ENCODE peak calls at places on chromosomes 11 and 22, in four cellular contexts. One of them, this sample, is unnamed.

GRCh38 chr11:112658521-112658920 is 302.7 kb upstream of the NCAM1 start:
- DNase-seq in GM23248: no peak
- DNase-seq in fibroblast of lung: no peak
- DNase-seq in transverse colon: no peak
- DNase-seq in this sample: no peak

GRCh38 chr11:108727665-108728064 is 62.8 kb downstream of the DDX10 start:
- DNase-seq in GM23248: no peak
- DNase-seq in fibroblast of lung: peak; percentile 16
- DNase-seq in transverse colon: no peak
- DNase-seq in this sample: no peak

GRCh38 chr11:43579171-43579918 is 101.2 kb upstream of the HSD17B12 start:
- DNase-seq in GM23248: peak; percentile 76
- DNase-seq in fibroblast of lung: peak; percentile 37
- DNase-seq in transverse colon: no peak
- DNase-seq in this sample: no peak

GRCh38 chr11:69483696-69484426 is 2.4 kb downstream of the LINC01488 start:
- DNase-seq in GM23248: no peak
- DNase-seq in fibroblast of lung: no peak
- DNase-seq in transverse colon: no peak
- DNase-seq in this sample: peak; percentile 45

GRCh38 chr11:78256962-78257361 is 68.2 kb downstream of the USP35 start:
- DNase-seq in GM23248: peak; percentile 91
- DNase-seq in fibroblast of lung: peak; percentile 93
- DNase-seq in transverse colon: peak; percentile 76
- DNase-seq in this sample: peak; percentile 80

GRCh38 chr22:46537946-46538815 is 761 bp upstream of the CELSR1 start:
- DNase-seq in GM23248: peak; percentile 61
- DNase-seq in fibroblast of lung: peak; percentile 65
- DNase-seq in transverse colon: no peak
- DNase-seq in this sample: no peak

GRCh38 chr11:17371614-17372013 is 16.8 kb downstream of the KCNJ11 start:
- DNase-seq in GM23248: peak; percentile 44
- DNase-seq in fibroblast of lung: peak; percentile 60
- DNase-seq in transverse colon: no peak
- DNase-seq in this sample: no peak

GRCh38 chr11:45105233-45105992 is 41.0 kb upstream of the PRDM11 start:
- DNase-seq in GM23248: peak; percentile 80
- DNase-seq in fibroblast of lung: peak; percentile 63
- DNase-seq in transverse colon: peak; percentile 68
- DNase-seq in this sample: peak; percentile 84

GRCh38 chr11:47003180-47003877 is 66.8 kb downstream of the CSTPP1 start:
- DNase-seq in GM23248: peak; percentile 72
- DNase-seq in fibroblast of lung: no peak
- DNase-seq in transverse colon: no peak
- DNase-seq in this sample: no peak

GRCh38 chr11:76770642-76771445 is 12.3 kb upstream of the TSKU start:
- DNase-seq in GM23248: peak; percentile 95
- DNase-seq in fibroblast of lung: peak; percentile 98
- DNase-seq in transverse colon: peak; percentile 67
- DNase-seq in this sample: no peak

GRCh38 chr11:69030324-69030723 is 17.3 kb upstream of the MRGPRF start:
- DNase-seq in GM23248: no peak
- DNase-seq in fibroblast of lung: no peak
- DNase-seq in transverse colon: no peak
- DNase-seq in this sample: no peak

GRCh38 chr22:37741312-37741795 is 44.5 kb downstream of the TRIOBP start:
- DNase-seq in GM23248: peak; percentile 96
- DNase-seq in fibroblast of lung: peak; percentile 93
- DNase-seq in transverse colon: peak; percentile 81
- DNase-seq in this sample: peak; percentile 82

GRCh38 chr11:71294846-71295600 is 42.6 kb upstream of the SHANK2 start:
- DNase-seq in GM23248: no peak
- DNase-seq in fibroblast of lung: no peak
- DNase-seq in transverse colon: no peak
- DNase-seq in this sample: no peak

GRCh38 chr11:108733479-108734116 is 68.7 kb downstream of the DDX10 start:
- DNase-seq in GM23248: peak; percentile 70
- DNase-seq in fibroblast of lung: peak; percentile 84
- DNase-seq in transverse colon: no peak
- DNase-seq in this sample: no peak

GRCh38 chr22:25899566-25899965 is 157.6 kb downstream of the MYO18B start:
- DNase-seq in GM23248: no peak
- DNase-seq in fibroblast of lung: no peak
- DNase-seq in transverse colon: no peak
- DNase-seq in this sample: no peak

GRCh38 chr11:47858169-47858543 is 10.0 kb upstream of the NUP160 start:
- DNase-seq in GM23248: peak; percentile 96
- DNase-seq in fibroblast of lung: peak; percentile 81
- DNase-seq in transverse colon: no peak
- DNase-seq in this sample: no peak

GRCh38 chr22:26360169-26360885 is 68.7 kb upstream of the ASPHD2 start:
- DNase-seq in GM23248: peak; percentile 72
- DNase-seq in fibroblast of lung: peak; percentile 59
- DNase-seq in transverse colon: peak; percentile 74
- DNase-seq in this sample: peak; percentile 50

GRCh38 chr11:123122341-123122740 is 60.4 kb upstream of the HSPA8 start:
- DNase-seq in GM23248: peak; percentile 77
- DNase-seq in fibroblast of lung: peak; percentile 30
- DNase-seq in transverse colon: peak; percentile 21
- DNase-seq in this sample: no peak

GRCh38 chr11:86589856-86590589 is 82.4 kb downstream of the ME3 start:
- DNase-seq in GM23248: no peak
- DNase-seq in fibroblast of lung: no peak
- DNase-seq in transverse colon: no peak
- DNase-seq in this sample: no peak

GRCh38 chr11:68956547-68957254 is 24.1 kb downstream of the MRGPRD start:
- DNase-seq in GM23248: no peak
- DNase-seq in fibroblast of lung: no peak
- DNase-seq in transverse colon: no peak
- DNase-seq in this sample: no peak

GRCh38 chr11:12461516-12461915 is 84.1 kb downstream of the PARVA start:
- DNase-seq in GM23248: no peak
- DNase-seq in fibroblast of lung: no peak
- DNase-seq in transverse colon: no peak
- DNase-seq in this sample: no peak

GRCh38 chr22:20425821-20426615 is 11.6 kb downstream of the SCARF2 start:
- DNase-seq in GM23248: no peak
- DNase-seq in fibroblast of lung: no peak
- DNase-seq in transverse colon: no peak
- DNase-seq in this sample: no peak

GRCh38 chr22:45864959-45865496 is 111.9 kb downstream of the WNT7B start:
- DNase-seq in GM23248: no peak
- DNase-seq in fibroblast of lung: no peak
- DNase-seq in transverse colon: no peak
- DNase-seq in this sample: no peak

GRCh38 chr11:15563054-15563453 is 448.3 kb downstream of the INSC start:
- DNase-seq in GM23248: no peak
- DNase-seq in fibroblast of lung: no peak
- DNase-seq in transverse colon: no peak
- DNase-seq in this sample: no peak

GRCh38 chr11:129967996-129968395 is 34.6 kb downstream of the PRDM10 start:
- DNase-seq in GM23248: no peak
- DNase-seq in fibroblast of lung: peak; percentile 22
- DNase-seq in transverse colon: no peak
- DNase-seq in this sample: no peak

DNA sequence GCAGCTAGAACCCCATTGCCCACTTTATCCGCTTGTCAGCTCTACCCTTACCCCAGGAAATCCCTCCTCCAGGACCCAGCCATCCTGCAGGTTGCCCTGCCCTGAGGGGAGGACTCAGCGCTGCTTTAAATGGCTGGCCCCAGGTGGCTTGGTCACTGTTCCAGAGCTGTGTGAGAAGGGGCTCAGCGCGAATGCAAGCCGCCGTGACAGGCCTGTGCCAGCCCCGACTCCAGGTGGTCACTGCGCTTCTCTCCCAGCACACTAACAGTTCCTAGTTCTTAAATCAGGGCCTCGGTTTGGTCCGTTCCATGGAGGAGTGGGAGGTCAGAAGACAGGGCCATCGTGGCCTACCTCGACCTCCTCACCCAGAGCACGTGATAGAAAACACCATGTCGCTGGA is 65.7 kb upstream of the TBCEL start:
- DNase-seq in GM23248: no peak
- DNase-seq in fibroblast of lung: no peak
- DNase-seq in transverse colon: no peak
- DNase-seq in this sample: no peak
- H3K4me3 ChIP-seq in GM23248: no peak overlapping the region
- H3K4me3 ChIP-seq in fibroblast of lung: no peak overlapping the region
- H3K4me3 ChIP-seq in transverse colon: no peak overlapping the region
- H3K4me3 ChIP-seq in this sample: no peak overlapping the region

GRCh38 chr11:75326439-75326810 is 25.0 kb downstream of the ARRB1 start:
- DNase-seq in GM23248: no peak
- DNase-seq in fibroblast of lung: no peak
- DNase-seq in transverse colon: no peak
- DNase-seq in this sample: no peak
- H3K27ac ChIP-seq in GM23248: peak overlapping the region; percentile 37
- H3K27ac ChIP-seq in fibroblast of lung: peak overlapping the region; percentile 39
- H3K27ac ChIP-seq in transverse colon: peak overlapping the region; percentile 75
- H3K27ac ChIP-seq in this sample: peak overlapping the region; percentile 8

GRCh38 chr11:119369035-119369925 is 12.2 kb downstream of the USP2 start:
- DNase-seq in GM23248: no peak
- DNase-seq in fibroblast of lung: no peak
- DNase-seq in transverse colon: peak; percentile 66
- DNase-seq in this sample: no peak

GRCh38 chr11:119372260-119373058 is 9.0 kb downstream of the USP2 start:
- DNase-seq in GM23248: no peak
- DNase-seq in fibroblast of lung: no peak
- DNase-seq in transverse colon: no peak
- DNase-seq in this sample: no peak

GRCh38 chr11:119371778-119372182 is 9.7 kb downstream of the USP2 start:
- DNase-seq in GM23248: no peak
- DNase-seq in fibroblast of lung: peak; percentile 19
- DNase-seq in transverse colon: no peak
- DNase-seq in this sample: no peak

GRCh38 chr11:119371067-119371601 is 10.4 kb downstream of the USP2 start:
- DNase-seq in GM23248: no peak
- DNase-seq in fibroblast of lung: no peak
- DNase-seq in transverse colon: no peak
- DNase-seq in this sample: no peak

GRCh38 chr11:119370486-119371046 is 10.9 kb downstream of the USP2 start:
- DNase-seq in GM23248: peak; percentile 40
- DNase-seq in fibroblast of lung: no peak
- DNase-seq in transverse colon: peak; percentile 40
- DNase-seq in this sample: no peak
- H3K4me1 ChIP-seq in GM23248: peaks cover 13% of the 10 kb centered on the region
- H3K4me1 ChIP-seq in fibroblast of lung: peaks cover 29% of the 10 kb centered on the region
- H3K4me1 ChIP-seq in transverse colon: peaks cover 61% of the 10 kb centered on the region
- H3K4me1 ChIP-seq in this sample: peaks cover 49% of the 10 kb centered on the region

GRCh38 chr11:65607614-65608426 is 6.2 kb downstream of the MAP3K11 start:
- DNase-seq in GM23248: no peak
- DNase-seq in fibroblast of lung: no peak
- DNase-seq in transverse colon: no peak
- DNase-seq in this sample: no peak

GRCh38 chr11:65609236-65609635 is 4.8 kb downstream of the MAP3K11 start:
- DNase-seq in GM23248: peak; percentile 46
- DNase-seq in fibroblast of lung: peak; percentile 17
- DNase-seq in transverse colon: no peak
- DNase-seq in this sample: no peak

GRCh38 chr11:65609711-65610110 is 4.3 kb downstream of the MAP3K11 start:
- DNase-seq in GM23248: no peak
- DNase-seq in fibroblast of lung: no peak
- DNase-seq in transverse colon: no peak
- DNase-seq in this sample: no peak

GRCh38 chr11:65604258-65604657 is 8.7 kb upstream of the KCNK7 start:
- DNase-seq in GM23248: no peak
- DNase-seq in fibroblast of lung: no peak
- DNase-seq in transverse colon: no peak
- DNase-seq in this sample: no peak

GRCh38 chr11:65606876-65607613 is 7.0 kb downstream of the MAP3K11 start:
- DNase-seq in GM23248: peak; percentile 98
- DNase-seq in fibroblast of lung: peak; percentile 97
- DNase-seq in transverse colon: peak; percentile 91
- DNase-seq in this sample: peak; percentile 94
- H3K4me3 ChIP-seq in GM23248: peak overlapping the region; percentile 53
- H3K4me3 ChIP-seq in fibroblast of lung: no peak overlapping the region
- H3K4me3 ChIP-seq in transverse colon: no peak overlapping the region
- H3K4me3 ChIP-seq in this sample: peak overlapping the region; percentile 38

GRCh38 chr11:61102667-61103491 is 590 bp downstream of the CD5 start:
- DNase-seq in GM23248: no peak
- DNase-seq in fibroblast of lung: no peak
- DNase-seq in transverse colon: no peak
- DNase-seq in this sample: no peak
- H3K27ac ChIP-seq in GM23248: no peak overlapping the region
- H3K27ac ChIP-seq in fibroblast of lung: no peak overlapping the region
- H3K27ac ChIP-seq in transverse colon: peak overlapping the region; percentile 45
- H3K27ac ChIP-seq in this sample: peak overlapping the region; percentile 31

GRCh38 chr22:50186181-50186731 is 543 bp downstream of the TRABD start:
- DNase-seq in GM23248: no peak
- DNase-seq in fibroblast of lung: no peak
- DNase-seq in transverse colon: no peak
- DNase-seq in this sample: no peak
- H3K4me1 ChIP-seq in GM23248: peaks cover 5% of the 10 kb centered on the region
- H3K4me1 ChIP-seq in fibroblast of lung: peaks cover 17% of the 10 kb centered on the region
- H3K4me1 ChIP-seq in transverse colon: peaks cover 61% of the 10 kb centered on the region
- H3K4me1 ChIP-seq in this sample: peaks cover 62% of the 10 kb centered on the region

GRCh38 chr11:82960000-82960778 is 58.7 kb downstream of the DDIAS start:
- DNase-seq in GM23248: no peak
- DNase-seq in fibroblast of lung: no peak
- DNase-seq in transverse colon: no peak
- DNase-seq in this sample: no peak
- H3K4me3 ChIP-seq in GM23248: no peak overlapping the region
- H3K4me3 ChIP-seq in fibroblast of lung: no peak overlapping the region
- H3K4me3 ChIP-seq in transverse colon: no peak overlapping the region
- H3K4me3 ChIP-seq in this sample: no peak overlapping the region

This sample was measured in lower lobe of right lung.